ENCODE peak calls at places on chromosomes 5 and 9, in five cellular contexts. P, V, I, G and K are unnamed samples.

GRCh38 chr5:68499952-68500351 is 284.4 kb downstream of the PIK3R1 start:
- DNase-seq in I (no peak), G (no peak), V (no peak), P (no peak), K (no peak)

GRCh38 chr9:133845659-133845947 is 107.5 kb upstream of the SARDH start:
- DNase-seq in G (no peak), V (no peak), I (no peak), P (no peak), K (no peak)

GRCh38 chr9:30075451-30076199 is 2308.8 kb upstream of the ACO1 start:
- DNase-seq in V (no peak), P (peak; percentile 53), G (no peak), I (no peak), K (no peak)

GRCh38 chr5:105034335-105034734 is 1471.7 kb upstream of the NUDT12 start:
- DNase-seq in I (no peak), P (no peak), V (no peak), G (no peak), K (no peak)

GRCh38 chr5:14767942-14768837 is 103.4 kb downstream of the ANKH start:
- DNase-seq in V (peak; percentile 98), G (peak; percentile 30), P (peak; percentile 78), I (no peak), K (no peak)

GRCh38 chr5:55427157-55427556 is 107.6 kb downstream of the PLPP1 start:
- DNase-seq in V (no peak), P (peak; percentile 47), G (no peak), I (no peak), K (no peak)

GRCh38 chr5:179408646-179409045 is 63.4 kb upstream of the ADAMTS2 start:
- DNase-seq in G (no peak), P (no peak), V (no peak), I (no peak), K (peak; percentile 79)

GRCh38 chr9:91818647-91819403 is 131.2 kb downstream of the ROR2 start:
- DNase-seq in I (no peak), G (no peak), P (no peak), V (no peak), K (no peak)

GRCh38 chr5:16593013-16593412 is 23.8 kb downstream of the RETREG1 start:
- DNase-seq in I (no peak), V (peak; percentile 50), G (no peak), P (peak; percentile 30), K (no peak)

GRCh38 chr5:133735346-133735745 is 123.0 kb upstream of the FSTL4 start:
- DNase-seq in I (no peak), G (no peak), V (no peak), P (peak; percentile 41), K (peak; percentile 72)

GRCh38 chr5:74576941-74577456 is 63.5 kb downstream of the ENC1 start:
- DNase-seq in G (no peak), V (no peak), P (peak; percentile 78), I (no peak), K (no peak)

GRCh38 chr9:72338631-72339030 is 26.4 kb downstream of the ZFAND5 start:
- DNase-seq in V (no peak), G (no peak), P (peak; percentile 96), I (no peak), K (no peak)

GRCh38 chr5:180119031-180119885 is 47.7 kb upstream of the RNF130 start:
- DNase-seq in V (no peak), P (no peak), I (no peak), G (no peak), K (no peak)

GRCh38 chr9:70340572-70340971 is 73.9 kb downstream of the KLF9 start:
- DNase-seq in P (peak; percentile 56), I (no peak), G (no peak), V (peak; percentile 17), K (no peak)

GRCh38 chr9:68843239-68843638 is 138.2 kb downstream of the PIP5K1B start:
- DNase-seq in I (no peak), P (no peak), V (no peak), G (no peak), K (no peak)